ENCODE peak calls at places on chromosomes 1 and 21, in four cellular contexts. R is lung, E is PC-3, B is mammary epithelial cell. D is an unnamed sample.
A peak's percentile ranks its signal among the peaks of the same experiment; 100 is the strongest.

GRCh38 chr1:219837274-219837993 is 90.9 kb downstream of the SLC30A10 start:
- DNase-seq in R (no peak), B (peak; percentile 42), E (peak; percentile 91), D (no peak)

GRCh38 chr1:42209516-42210370 is 45.2 kb upstream of the GUCA2A start:
- DNase-seq in B (no peak), E (peak; percentile 19), R (no peak), D (no peak)

GRCh38 chr1:14259191-14259757 is 339.2 kb upstream of the KAZN start:
- DNase-seq in E (no peak), R (peak; percentile 59), B (no peak), D (no peak)

GRCh38 chr1:51301844-51302162 is 28.6 kb downstream of the TTC39A start:
- DNase-seq in E (no peak), B (no peak), R (no peak), D (no peak)

GRCh38 chr21:27104749-27105439 is 138.0 kb upstream of the ADAMTS5 start:
- DNase-seq in B (peak; percentile 14), E (peak; percentile 60), R (no peak), D (no peak)

GRCh38 chr1:209646558-209646957 is 5.7 kb downstream of the LAMB3 start:
- DNase-seq in E (peak; percentile 56), B (no peak), R (no peak), D (no peak)

GRCh38 chr21:44849616-44850130 is 23.8 kb downstream of the PTTG1IP start:
- DNase-seq in B (no peak), R (no peak), E (no peak), D (no peak)

GRCh38 chr1:205488074-205488723 is 16.3 kb upstream of the CDK18 start:
- DNase-seq in E (peak; percentile 83), R (peak; percentile 52), B (peak; percentile 55), D (no peak)

GRCh38 chr21:35885942-35886541 is 174.3 kb downstream of the SETD4 start:
- DNase-seq in E (no peak), R (no peak), B (no peak), D (no peak)

GRCh38 chr1:41898191-41898713 is 20.5 kb downstream of the HIVEP3 start:
- DNase-seq in B (no peak), E (peak; percentile 54), R (peak; percentile 28), D (peak; percentile 62)

GRCh38 chr21:17119466-17120297 is 393.2 kb upstream of the CXADR start:
- DNase-seq in E (no peak), B (no peak), R (no peak), D (no peak)

GRCh38 chr21:17903929-17904639 is 84.9 kb upstream of the C21orf91 start:
- DNase-seq in E (no peak), B (no peak), R (no peak), D (no peak)

GRCh38 chr1:178534137-178534868 is 21.4 kb downstream of the TEX35 start:
- DNase-seq in B (no peak), E (no peak), R (no peak), D (peak; percentile 40)

GRCh38 chr1:158999301-159000069 is 10.2 kb upstream of the IFI16 start:
- DNase-seq in R (peak; percentile 74), E (peak; percentile 27), B (peak; percentile 63), D (peak; percentile 97)

GRCh38 chr1:206723500-206724472 is 39.1 kb downstream of the MAPKAPK2 start:
- DNase-seq in E (peak; percentile 98), B (peak; percentile 50), R (peak; percentile 79), D (no peak)

GRCh38 chr1:159924025-159924790 is 1.1 kb downstream of the TAGLN2 start:
- DNase-seq in B (peak; percentile 90), R (peak; percentile 91), E (peak; percentile 93), D (no peak)

GRCh38 chr1:212152308-212152693 is 116.8 kb downstream of the DTL start:
- DNase-seq in B (no peak), R (no peak), E (no peak), D (no peak)

GRCh38 chr1:94119306-94119705 is 1.6 kb downstream of the ABCA4 start:
- DNase-seq in R (no peak), B (no peak), E (no peak), D (no peak)

GRCh38 chr1:29119365-29119929 is 4.3 kb downstream of the TMEM200B start:
- DNase-seq in B (no peak), E (no peak), R (no peak), D (no peak)

GRCh38 chr1:1179983-1180861 is 6.5 kb downstream of the TTLL10 start:
- DNase-seq in R (no peak), B (no peak), E (no peak), D (no peak)

GRCh38 chr1:166511754-166512153 is 327.5 kb upstream of the POGK start:
- DNase-seq in R (no peak), B (peak; percentile 65), E (peak; percentile 83), D (no peak)

GRCh38 chr1:9510130-9510529 is 29.1 kb upstream of the SLC25A33 start:
- DNase-seq in R (no peak), B (no peak), E (no peak), D (no peak)

GRCh38 chr1:216457356-216457755 is 34.1 kb upstream of the USH2A start:
- DNase-seq in R (no peak), B (no peak), E (peak; percentile 61), D (no peak)

GRCh38 chr1:200880212-200880611 is 7.4 kb downstream of the GPR25 start:
- DNase-seq in B (peak; percentile 64), E (no peak), R (no peak), D (no peak)

GRCh38 chr1:29682918-29683314 is 446.6 kb downstream of the PTPRU start:
- DNase-seq in E (peak; percentile 83), R (peak; percentile 20), B (no peak), D (no peak)

GRCh38 chr1:14737561-14738094 is 139.1 kb downstream of the KAZN start:
- DNase-seq in B (no peak), E (peak; percentile 43), R (no peak), D (no peak)

GRCh38 chr1:224482619-224483018 is 48.0 kb upstream of the WDR26 start:
- DNase-seq in E (no peak), B (peak; percentile 74), R (no peak), D (no peak)

GRCh38 chr1:224486801-224487583 is 52.4 kb upstream of the WDR26 start:
- DNase-seq in B (no peak), R (no peak), E (no peak), D (no peak)

DNA sequence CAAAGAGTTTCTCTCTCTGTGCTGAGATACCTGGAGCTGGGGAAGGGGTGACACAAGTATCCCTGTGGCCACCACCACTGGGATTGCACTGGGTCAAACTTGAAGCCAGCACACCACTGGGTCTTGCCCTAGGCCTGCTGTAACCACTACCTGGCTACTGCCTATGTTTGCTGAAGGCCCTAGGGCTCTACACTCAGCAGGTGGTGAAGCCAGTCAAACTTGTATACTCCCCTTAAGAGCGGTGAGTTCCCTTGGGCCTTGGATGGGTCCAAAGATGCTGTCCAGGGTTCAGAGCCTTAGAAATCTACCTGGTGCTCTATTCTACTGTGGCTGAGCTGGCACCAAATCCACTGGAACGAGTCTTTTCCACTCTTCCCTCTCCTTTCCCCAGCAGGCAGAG is 47.0 kb upstream of the WDR26 start:
- DNase-seq in R (no peak), B (no peak), E (no peak), D (no peak)
- TF ChIP-seq CTCF in R (no peak), B (no peak), E (no peak), D (no peak)

DNA sequence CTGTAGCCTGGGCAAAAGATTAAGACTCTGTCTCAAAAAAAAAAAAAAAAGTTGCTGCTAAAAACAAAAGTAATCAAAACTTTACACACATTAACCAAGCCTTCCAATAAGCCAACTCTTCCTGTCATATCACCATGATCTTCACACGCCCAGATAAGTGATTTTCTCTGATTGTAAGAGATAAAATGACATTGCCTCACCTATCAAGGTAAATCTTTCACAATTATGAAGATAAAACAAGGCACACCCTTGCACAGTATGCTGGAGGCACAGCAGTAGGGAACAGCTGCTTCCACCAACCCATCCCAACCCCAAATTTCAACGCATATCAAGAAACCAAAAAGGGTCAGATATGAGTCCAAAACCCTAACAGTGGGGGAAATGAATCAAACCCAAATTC is 8.8 kb upstream of the TIAM1 start:
- DNase-seq in B (no peak), E (no peak), R (no peak), D (no peak)
- H3K27ac ChIP-seq in B (peak overlapping the region; percentile 91), E (peak overlapping the region; percentile 94), R (no peak overlapping the region), D (no peak overlapping the region)

GRCh38 chr1:44584167-44584566 is 90.1 kb downstream of the TMEM53 start:
- DNase-seq in E (no peak), R (no peak), B (no peak), D (no peak)
- H3K9me3 ChIP-seq in E (no peaks in the 10 kb centered on the region), R (no peaks in the 10 kb centered on the region), B (no peaks in the 10 kb centered on the region), D (no peaks in the 10 kb centered on the region)

DNA sequence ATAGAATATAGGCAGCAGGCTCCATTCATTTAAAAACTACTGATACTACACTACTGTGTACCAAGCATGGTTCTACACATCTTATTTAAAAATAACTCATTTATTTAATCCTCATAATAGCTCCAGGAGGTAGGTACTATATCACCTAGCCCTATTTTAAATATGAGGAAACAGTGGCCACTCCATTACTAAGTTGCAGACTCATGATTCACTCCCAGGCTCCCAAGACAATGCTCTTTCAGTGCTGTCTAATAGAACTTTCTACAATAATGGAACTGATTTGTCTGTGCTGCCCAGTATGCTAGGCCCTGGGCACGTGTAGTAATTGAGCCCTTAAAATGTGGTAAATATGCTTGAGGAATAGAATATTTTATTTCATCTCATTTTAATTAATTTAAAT is 357.1 kb downstream of the LTN1 start:
- DNase-seq in E (peak; percentile 12), B (peak; percentile 37), R (no peak), D (no peak)
- TF ChIP-seq CTCF in E (no peak), B (no peak), R (no peak), D (no peak)

GRCh38 chr1:16979475-16980327 is 719 bp downstream of the MFAP2 start:
- DNase-seq in B (no peak), R (no peak), E (no peak), D (no peak)

GRCh38 chr1:16976966-16977365 is 3.5 kb downstream of the MFAP2 start:
- DNase-seq in R (no peak), B (no peak), E (no peak), D (no peak)

GRCh38 chr1:16977377-16977776 is 3.0 kb downstream of the MFAP2 start:
- DNase-seq in R (no peak), B (no peak), E (no peak), D (no peak)

GRCh38 chr1:16978589-16979474 is 1.6 kb downstream of the MFAP2 start:
- DNase-seq in E (no peak), R (no peak), B (no peak), D (no peak)

GRCh38 chr1:16978139-16978538 is 2.3 kb downstream of the MFAP2 start:
- DNase-seq in R (no peak), E (no peak), B (no peak), D (no peak)
- H3K27ac ChIP-seq in R (no peak overlapping the region), E (no peak overlapping the region), B (no peak overlapping the region), D (peak overlapping the region; percentile 88)

D was measured in vagina.